ENCODE peak calls at places on chromosomes 7 and 10, in four cellular contexts. Y is choroid plexus epithelial cell; A is CD4-positive, alpha-beta T cell; K is mucosa of descending colon. I is an unnamed sample.

GRCh38 chr7:3861941-3862340 is 560.9 kb downstream of the SDK1 start:
- DNase-seq in A (no peak), K (peak; percentile 25), Y (peak; percentile 78), I (no peak)

GRCh38 chr7:73622909-73623797 is 1.2 kb downstream of the MLXIPL start:
- DNase-seq in K (peak; percentile 33), A (no peak), Y (no peak), I (no peak)

GRCh38 chr10:119302591-119303253 is 95.4 kb downstream of the GRK5 start:
- DNase-seq in Y (no peak), A (no peak), K (no peak), I (no peak)

GRCh38 chr10:107653832-107654287 is 489.4 kb upstream of the SORCS1 start:
- DNase-seq in A (no peak), Y (peak; percentile 87), K (peak; percentile 54), I (no peak)

GRCh38 chr7:79452032-79452494 is 1.4 kb downstream of the MAGI2 start:
- DNase-seq in K (peak; percentile 61), A (no peak), Y (peak; percentile 89), I (peak; percentile 51)

GRCh38 chr10:77566914-77567566 is 70.6 kb downstream of the KCNMA1 start:
- DNase-seq in K (no peak), A (no peak), Y (no peak), I (no peak)

GRCh38 chr10:120575411-120575810 is 118.4 kb downstream of the PLPP4 start:
- DNase-seq in A (no peak), K (no peak), Y (no peak), I (no peak)

GRCh38 chr7:135991906-135992305 is 14.7 kb upstream of the MTPN start:
- DNase-seq in K (no peak), Y (no peak), A (no peak), I (no peak)

GRCh38 chr10:10644317-10645111 is 373.2 kb upstream of the CELF2 start:
- DNase-seq in K (no peak), A (no peak), Y (peak; percentile 47), I (no peak)

GRCh38 chr7:8379264-8379663 is 54.1 kb upstream of the NXPH1 start:
- DNase-seq in K (no peak), A (no peak), Y (no peak), I (no peak)

GRCh38 chr10:77823811-77824542 is 102.6 kb downstream of the DLG5 start:
- DNase-seq in K (no peak), A (no peak), Y (no peak), I (no peak)

GRCh38 chr10:27541728-27542285 is 37.7 kb downstream of the RAB18 start:
- DNase-seq in K (no peak), Y (no peak), A (no peak), I (no peak)

GRCh38 chr10:123945506-123945905 is 53.9 kb upstream of the CPXM2 start:
- DNase-seq in K (peak; percentile 9), A (no peak), Y (peak; percentile 15), I (no peak)

GRCh38 chr10:36555036-36555435 is 570.4 kb upstream of the ANKRD30A start:
- DNase-seq in Y (no peak), A (no peak), K (no peak), I (no peak)

GRCh38 chr10:113139695-113140094 is 189.6 kb downstream of the TCF7L2 start:
- DNase-seq in Y (peak; percentile 69), A (no peak), K (no peak), I (peak; percentile 21)

GRCh38 chr7:102154425-102154824 is 132.2 kb upstream of the SH2B2 start:
- DNase-seq in Y (no peak), K (no peak), A (no peak), I (no peak)

GRCh38 chr10:1488970-1489548 is 248.3 kb downstream of the ADARB2 start:
- DNase-seq in Y (no peak), K (no peak), A (no peak), I (no peak)

GRCh38 chr7:117085769-117086463 is 132.6 kb downstream of the ST7 start:
- DNase-seq in Y (peak; percentile 63), K (no peak), A (no peak), I (no peak)

GRCh38 chr10:127580822-127581221 is 31.7 kb downstream of the NPS start:
- DNase-seq in Y (no peak), K (no peak), A (no peak), I (no peak)

GRCh38 chr7:90298145-90299038 is 22.7 kb downstream of the FAM237B start:
- DNase-seq in Y (peak; percentile 85), A (no peak), K (peak; percentile 37), I (no peak)

GRCh38 chr7:69695998-69696657 is 97.9 kb downstream of the AUTS2 start:
- DNase-seq in A (no peak), K (no peak), Y (no peak), I (no peak)

GRCh38 chr10:72308320-72308987 is 34.7 kb downstream of the DDIT4 start:
- DNase-seq in K (peak; percentile 70), A (no peak), Y (peak; percentile 93), I (no peak)

GRCh38 chr7:100247152-100247757 is 27.5 kb downstream of the PVRIG start:
- DNase-seq in Y (peak; percentile 89), K (no peak), A (no peak), I (no peak)

DNA sequence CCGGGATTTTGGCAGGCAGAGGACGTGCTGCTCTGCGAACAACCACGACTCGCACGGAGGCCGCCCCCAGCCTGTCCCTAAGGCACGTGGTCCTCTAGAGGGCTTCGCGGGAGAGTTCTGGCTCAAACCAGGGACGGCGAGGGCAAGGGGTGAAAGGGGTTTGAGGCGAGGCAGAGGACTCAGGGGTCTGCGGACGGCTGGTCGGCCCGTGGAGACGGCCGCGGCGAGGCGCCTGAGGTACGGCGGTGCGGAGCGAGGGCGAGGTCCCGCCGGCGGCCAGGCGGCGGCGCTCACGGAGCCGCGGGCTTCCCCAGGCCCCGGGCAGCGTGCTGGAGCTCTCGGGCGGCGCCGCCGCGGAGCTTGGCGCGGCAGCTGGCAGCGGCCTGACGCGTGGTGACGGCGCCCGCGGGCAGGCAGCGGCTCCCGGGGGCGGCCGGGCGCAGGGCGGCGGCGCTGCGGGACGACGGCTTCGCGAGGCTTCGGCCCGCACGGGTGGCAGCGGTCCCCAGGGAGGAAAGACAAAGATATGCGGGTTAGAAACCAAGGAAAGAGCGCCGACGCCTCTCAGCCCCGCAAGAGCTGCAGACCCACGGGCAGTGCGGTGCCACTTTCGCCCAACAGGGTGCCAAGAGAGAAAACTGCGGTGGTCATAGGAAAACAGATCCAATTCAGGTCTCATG is 44.8 kb downstream of the ZNF800 start:
- DNase-seq in K (peak; percentile 78), A (peak; percentile 48), Y (peak; percentile 68), I (peak; percentile 54)
- TF ChIP-seq CTCF in K (peak; percentile 56), A (peak; percentile 42), Y (peak; percentile 37), I (peak; percentile 54)

DNA sequence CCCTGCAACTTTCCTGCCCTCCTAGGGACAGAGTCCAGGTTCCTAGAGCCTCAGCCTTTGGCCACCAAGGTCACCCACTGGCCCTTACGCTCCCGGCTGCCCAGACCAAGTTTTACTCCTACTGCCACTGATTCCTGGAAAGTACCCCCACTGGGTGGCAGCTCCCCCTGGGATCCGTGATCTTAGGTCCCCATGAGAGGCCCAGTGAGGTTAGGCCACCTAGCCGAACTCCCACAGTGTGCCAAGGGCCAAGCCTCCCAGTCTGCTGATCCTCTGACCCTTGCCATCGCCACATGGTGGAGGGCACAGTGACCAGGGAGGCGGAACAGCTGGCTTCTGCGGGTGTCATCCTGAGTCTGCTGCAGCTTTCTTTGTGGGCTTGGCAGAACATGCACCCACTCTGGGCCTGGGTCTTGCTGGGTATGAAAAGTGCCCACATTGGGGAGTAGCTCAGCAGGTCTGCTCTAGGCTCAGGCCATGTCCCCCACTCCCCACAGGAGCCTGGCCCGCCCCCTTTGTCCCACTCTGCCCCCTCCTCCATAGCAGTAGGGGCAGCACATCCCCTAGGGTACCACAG is 40.5 kb upstream of the PPIF start:
- DNase-seq in Y (no peak), A (no peak), K (no peak), I (no peak)
- TF ChIP-seq CTCF in Y (no peak), A (no peak), K (no peak), I (no peak)

GRCh38 chr10:74991435-74991834 is 120.0 kb upstream of the SAMD8 start:
- DNase-seq in Y (peak; percentile 29), K (no peak), A (no peak), I (no peak)
- TF ChIP-seq CTCF in Y (peak; percentile 43), K (peak; percentile 38), A (peak; percentile 32), I (no peak)

GRCh38 chr10:110918269-110918632 is 729 bp downstream of the BBIP1 start:
- DNase-seq in A (peak; percentile 68), K (peak; percentile 97), Y (peak; percentile 98), I (no peak)
- TF ChIP-seq CTCF in A (no peak), K (no peak), Y (peak; percentile 10), I (no peak)

DNA sequence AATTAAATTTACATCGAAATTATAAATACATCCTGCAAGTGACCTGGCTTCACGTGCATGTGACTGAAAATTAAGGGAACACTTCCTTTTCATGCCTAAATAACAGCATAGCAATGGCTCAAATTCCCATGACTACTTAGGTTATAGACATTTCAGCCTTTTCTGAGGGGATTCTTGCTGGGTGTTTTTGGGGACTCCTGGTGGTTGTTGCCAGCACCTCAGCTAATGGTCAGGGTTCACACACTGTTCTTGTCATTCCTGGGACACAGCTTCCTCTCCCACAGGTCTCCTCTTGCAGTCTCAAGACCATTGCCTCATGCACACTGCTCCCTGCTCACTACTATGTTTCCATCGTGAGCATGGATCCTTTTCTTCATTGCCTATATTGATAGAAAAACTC is 148.9 kb upstream of the GLI3 start:
- DNase-seq in A (no peak), K (no peak), Y (no peak), I (no peak)
- TF ChIP-seq CTCF in A (no peak), K (no peak), Y (peak; percentile 29), I (no peak)

GRCh38 chr10:86071145-86071544 is 295.4 kb downstream of the GRID1 start:
- DNase-seq in A (no peak), K (no peak), Y (no peak), I (no peak)

GRCh38 chr10:86070278-86070677 is 296.3 kb downstream of the GRID1 start:
- DNase-seq in A (no peak), Y (no peak), K (no peak), I (no peak)

GRCh38 chr10:86067436-86068050 is 299.1 kb downstream of the GRID1 start:
- DNase-seq in K (no peak), A (no peak), Y (no peak), I (no peak)

GRCh38 chr10:86066696-86067095 is 299.9 kb downstream of the GRID1 start:
- DNase-seq in K (no peak), Y (no peak), A (no peak), I (no peak)

DNA sequence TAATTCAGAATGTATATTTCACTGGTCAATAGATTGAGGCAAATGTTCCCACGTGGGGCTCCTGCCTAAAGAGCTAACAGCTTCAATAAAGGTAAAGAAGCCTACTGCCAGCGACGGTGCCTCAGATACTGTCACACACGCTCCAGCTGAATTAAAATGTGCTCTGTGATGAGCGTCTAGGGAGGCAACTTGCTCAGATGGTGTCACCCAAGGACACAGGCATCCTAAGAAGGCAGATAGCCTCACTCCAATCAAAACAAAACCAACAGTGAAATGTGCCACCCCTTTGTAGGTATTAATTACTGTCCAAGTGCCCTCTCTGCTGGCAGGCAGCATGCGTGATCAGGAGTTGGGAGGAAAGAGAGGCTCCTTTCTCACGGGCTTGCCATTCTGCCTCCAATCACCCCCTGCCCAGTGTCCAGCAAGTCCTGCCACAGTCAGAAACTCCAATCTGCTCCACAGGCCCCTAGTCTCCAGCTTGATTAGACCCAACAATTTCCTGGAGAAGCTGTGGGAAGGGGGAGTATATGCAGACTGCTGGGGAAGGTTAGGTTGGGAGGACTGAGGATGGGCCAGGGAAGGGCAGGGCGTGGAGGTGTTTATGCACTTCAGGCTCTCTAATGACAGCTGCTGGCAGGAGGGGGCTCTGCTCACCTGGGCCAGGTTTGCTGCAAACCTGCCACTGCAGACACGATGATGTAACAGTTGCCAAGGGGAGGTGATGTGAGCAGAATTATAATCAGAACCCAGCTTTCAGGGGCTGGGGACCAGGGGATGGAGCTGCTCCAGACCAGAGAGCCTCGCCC is 297.9 kb downstream of the GRID1 start:
- DNase-seq in A (no peak), Y (no peak), K (no peak), I (no peak)
- TF ChIP-seq CTCF in A (no peak), Y (no peak), K (no peak), I (peak; percentile 12)

I was measured in D721Med.